ENCODE peak calls at places on chromosome 17, in four cellular contexts. One of them, this sample, is unnamed.

GRCh38 chr17:74351552-74352210 is 10.0 kb downstream of the BTBD17 start:
- DNase-seq in lung: no peak
- DNase-seq in right cardiac atrium: no peak
- DNase-seq in CD4-positive, alpha-beta memory T cell: no peak
- DNase-seq in this sample: no peak

GRCh38 chr17:47882247-47882646 is 13.8 kb upstream of the SP2 start:
- DNase-seq in lung: no peak
- DNase-seq in right cardiac atrium: no peak
- DNase-seq in CD4-positive, alpha-beta memory T cell: no peak
- DNase-seq in this sample: peak; percentile 72

GRCh38 chr17:36495076-36495578 is 8.6 kb downstream of the ZNHIT3 start:
- DNase-seq in lung: no peak
- DNase-seq in right cardiac atrium: no peak
- DNase-seq in CD4-positive, alpha-beta memory T cell: no peak
- DNase-seq in this sample: no peak

GRCh38 chr17:81915331-81915730 is 2.6 kb downstream of the SIRT7 start:
- DNase-seq in lung: no peak
- DNase-seq in right cardiac atrium: no peak
- DNase-seq in CD4-positive, alpha-beta memory T cell: no peak
- DNase-seq in this sample: no peak

GRCh38 chr17:16352838-16353701 is at the start of gene CENPV:
- DNase-seq in lung: peak; percentile 40
- DNase-seq in right cardiac atrium: peak; percentile 71
- DNase-seq in CD4-positive, alpha-beta memory T cell: peak; percentile 64
- DNase-seq in this sample: peak; percentile 56

GRCh38 chr17:7977805-7978204 is 24.6 kb upstream of the GUCY2D start:
- DNase-seq in lung: no peak
- DNase-seq in right cardiac atrium: no peak
- DNase-seq in CD4-positive, alpha-beta memory T cell: no peak
- DNase-seq in this sample: no peak

GRCh38 chr17:1399366-1399678 is 700 bp downstream of the YWHAE start:
- DNase-seq in lung: no peak
- DNase-seq in right cardiac atrium: no peak
- DNase-seq in CD4-positive, alpha-beta memory T cell: peak; percentile 63
- DNase-seq in this sample: no peak

GRCh38 chr17:1730345-1731193 is 6.1 kb downstream of the WDR81 start:
- DNase-seq in lung: peak; percentile 66
- DNase-seq in right cardiac atrium: peak; percentile 94
- DNase-seq in CD4-positive, alpha-beta memory T cell: no peak
- DNase-seq in this sample: peak; percentile 52

GRCh38 chr17:42166196-42166763 is 11.5 kb upstream of the RAB5C start:
- DNase-seq in lung: no peak
- DNase-seq in right cardiac atrium: no peak
- DNase-seq in CD4-positive, alpha-beta memory T cell: no peak
- DNase-seq in this sample: no peak

GRCh38 chr17:82332669-82333278 is 792 bp downstream of the SECTM1 start:
- DNase-seq in lung: peak; percentile 67
- DNase-seq in right cardiac atrium: peak; percentile 79
- DNase-seq in CD4-positive, alpha-beta memory T cell: no peak
- DNase-seq in this sample: no peak

GRCh38 chr17:80348551-80349436 is 66.2 kb upstream of the ENDOV start:
- DNase-seq in lung: no peak
- DNase-seq in right cardiac atrium: no peak
- DNase-seq in CD4-positive, alpha-beta memory T cell: no peak
- DNase-seq in this sample: no peak

GRCh38 chr17:80346498-80347275 is 68.3 kb upstream of the ENDOV start:
- DNase-seq in lung: no peak
- DNase-seq in right cardiac atrium: no peak
- DNase-seq in CD4-positive, alpha-beta memory T cell: no peak
- DNase-seq in this sample: no peak

GRCh38 chr17:80345841-80346497 is 69.0 kb upstream of the ENDOV start:
- DNase-seq in lung: no peak
- DNase-seq in right cardiac atrium: no peak
- DNase-seq in CD4-positive, alpha-beta memory T cell: no peak
- DNase-seq in this sample: no peak

GRCh38 chr17:80347948-80348351 is 67.0 kb upstream of the ENDOV start:
- DNase-seq in lung: no peak
- DNase-seq in right cardiac atrium: no peak
- DNase-seq in CD4-positive, alpha-beta memory T cell: no peak
- DNase-seq in this sample: no peak

DNA sequence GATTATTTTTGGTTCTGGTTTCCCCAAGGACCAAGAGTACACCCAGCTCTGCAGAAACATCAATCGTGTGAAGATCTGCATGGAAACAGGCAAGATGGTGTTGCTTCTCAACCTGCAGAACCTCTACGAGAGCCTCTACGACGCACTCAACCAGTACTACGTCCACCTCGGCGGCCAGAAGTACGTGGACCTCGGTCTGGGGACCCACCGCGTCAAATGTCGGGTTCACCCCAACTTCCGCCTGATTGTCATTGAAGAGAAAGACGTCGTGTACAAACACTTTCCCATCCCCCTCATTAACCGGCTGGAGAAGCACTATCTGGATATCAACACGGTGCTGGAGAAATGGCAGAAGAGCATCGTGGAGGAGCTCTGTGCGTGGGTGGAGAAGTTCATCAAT is 67.4 kb upstream of the ENDOV start:
- DNase-seq in lung: no peak
- DNase-seq in right cardiac atrium: no peak
- DNase-seq in CD4-positive, alpha-beta memory T cell: no peak
- DNase-seq in this sample: no peak
- H3K27ac ChIP-seq in lung: no peak overlapping the region
- H3K27ac ChIP-seq in right cardiac atrium: no peak overlapping the region
- H3K27ac ChIP-seq in CD4-positive, alpha-beta memory T cell: no peak overlapping the region
- H3K27ac ChIP-seq in this sample: no peak overlapping the region

GRCh38 chr17:45431531-45432404 is 902 bp downstream of the ARHGAP27 start:
- DNase-seq in lung: peak; percentile 91
- DNase-seq in right cardiac atrium: peak; percentile 88
- DNase-seq in CD4-positive, alpha-beta memory T cell: peak; percentile 83
- DNase-seq in this sample: peak; percentile 96

GRCh38 chr17:45435481-45435880 is 2.8 kb upstream of the ARHGAP27 start:
- DNase-seq in lung: no peak
- DNase-seq in right cardiac atrium: no peak
- DNase-seq in CD4-positive, alpha-beta memory T cell: no peak
- DNase-seq in this sample: no peak

GRCh38 chr17:45430738-45431530 is 1.7 kb downstream of the ARHGAP27 start:
- DNase-seq in lung: peak; percentile 81
- DNase-seq in right cardiac atrium: no peak
- DNase-seq in CD4-positive, alpha-beta memory T cell: peak; percentile 51
- DNase-seq in this sample: peak; percentile 75

GRCh38 chr17:45432405-45433113 is at the start of gene ARHGAP27:
- DNase-seq in lung: peak; percentile 69
- DNase-seq in right cardiac atrium: peak; percentile 89
- DNase-seq in CD4-positive, alpha-beta memory T cell: no peak
- DNase-seq in this sample: peak; percentile 77

DNA sequence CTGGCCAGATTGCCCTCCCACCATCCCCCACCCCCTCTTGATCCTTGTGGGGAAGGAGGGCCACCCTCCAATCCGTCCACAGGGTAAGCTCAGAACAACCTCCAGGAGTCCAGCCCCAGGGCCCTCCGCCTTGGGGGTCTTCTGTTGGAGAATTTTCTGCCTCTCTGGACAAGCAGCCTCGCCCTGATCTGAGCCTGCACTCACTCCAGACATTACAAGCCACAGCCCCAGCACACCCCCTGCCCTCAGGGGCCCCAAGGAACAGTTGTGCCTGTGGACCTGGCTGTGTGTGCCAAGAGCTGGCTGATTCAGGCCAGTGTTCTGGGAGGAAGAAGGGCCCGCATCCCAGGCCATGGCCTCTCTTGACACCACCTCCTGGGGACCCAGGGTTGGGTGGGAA is 466 bp upstream of the ARHGAP27 start:
- DNase-seq in lung: no peak
- DNase-seq in right cardiac atrium: no peak
- DNase-seq in CD4-positive, alpha-beta memory T cell: no peak
- DNase-seq in this sample: no peak
- H3K27ac ChIP-seq in lung: peak overlapping the region; percentile 72
- H3K27ac ChIP-seq in right cardiac atrium: peak overlapping the region; percentile 2
- H3K27ac ChIP-seq in CD4-positive, alpha-beta memory T cell: no peak overlapping the region
- H3K27ac ChIP-seq in this sample: peak overlapping the region; percentile 89

GRCh38 chr17:50275279-50275678 is 1.0 kb downstream of the TMEM92 start:
- DNase-seq in lung: no peak
- DNase-seq in right cardiac atrium: no peak
- DNase-seq in CD4-positive, alpha-beta memory T cell: no peak
- DNase-seq in this sample: no peak
- H3K27ac ChIP-seq in lung: no peak overlapping the region
- H3K27ac ChIP-seq in right cardiac atrium: no peak overlapping the region
- H3K27ac ChIP-seq in CD4-positive, alpha-beta memory T cell: no peak overlapping the region
- H3K27ac ChIP-seq in this sample: no peak overlapping the region

GRCh38 chr17:67438669-67439068 is 61.6 kb downstream of the PITPNC1 start:
- DNase-seq in lung: no peak
- DNase-seq in right cardiac atrium: no peak
- DNase-seq in CD4-positive, alpha-beta memory T cell: no peak
- DNase-seq in this sample: no peak

GRCh38 chr17:67431210-67432015 is 54.3 kb downstream of the PITPNC1 start:
- DNase-seq in lung: no peak
- DNase-seq in right cardiac atrium: no peak
- DNase-seq in CD4-positive, alpha-beta memory T cell: no peak
- DNase-seq in this sample: no peak

GRCh38 chr17:67434061-67434525 is 57.0 kb downstream of the PITPNC1 start:
- DNase-seq in lung: peak; percentile 36
- DNase-seq in right cardiac atrium: peak; percentile 74
- DNase-seq in CD4-positive, alpha-beta memory T cell: peak; percentile 87
- DNase-seq in this sample: no peak

GRCh38 chr17:67433248-67433924 is 56.3 kb downstream of the PITPNC1 start:
- DNase-seq in lung: no peak
- DNase-seq in right cardiac atrium: no peak
- DNase-seq in CD4-positive, alpha-beta memory T cell: no peak
- DNase-seq in this sample: no peak

DNA sequence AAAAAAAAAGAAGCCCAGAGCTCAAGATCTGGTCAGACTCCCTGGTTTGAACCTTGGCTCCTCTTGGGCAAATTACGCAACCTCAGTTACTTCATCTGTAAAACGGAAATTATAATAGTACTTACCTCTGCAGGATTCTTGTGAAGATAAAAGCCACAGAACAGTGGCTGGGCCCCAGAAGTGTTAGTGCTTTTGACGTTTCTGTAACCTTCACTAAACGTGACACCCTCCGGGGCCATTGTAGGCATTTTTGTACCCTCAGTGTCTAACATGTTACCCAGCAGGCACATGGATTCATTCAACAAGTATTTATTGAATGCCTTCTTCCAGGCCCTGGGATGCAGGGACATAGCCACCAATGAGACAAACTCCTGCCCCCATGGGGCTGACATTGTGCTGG is 58.0 kb downstream of the PITPNC1 start:
- DNase-seq in lung: no peak
- DNase-seq in right cardiac atrium: no peak
- DNase-seq in CD4-positive, alpha-beta memory T cell: peak; percentile 82
- DNase-seq in this sample: no peak
- H3K27ac ChIP-seq in lung: no peak overlapping the region
- H3K27ac ChIP-seq in right cardiac atrium: peak overlapping the region; percentile 4
- H3K27ac ChIP-seq in CD4-positive, alpha-beta memory T cell: peak overlapping the region; percentile 38
- H3K27ac ChIP-seq in this sample: peak overlapping the region; percentile 4

GRCh38 chr17:57512258-57512657 is 232.8 kb downstream of the CCDC182 start:
- DNase-seq in lung: no peak
- DNase-seq in right cardiac atrium: no peak
- DNase-seq in CD4-positive, alpha-beta memory T cell: no peak
- DNase-seq in this sample: no peak
- H3K27ac ChIP-seq in lung: no peak overlapping the region
- H3K27ac ChIP-seq in right cardiac atrium: no peak overlapping the region
- H3K27ac ChIP-seq in CD4-positive, alpha-beta memory T cell: no peak overlapping the region
- H3K27ac ChIP-seq in this sample: no peak overlapping the region

GRCh38 chr17:65099941-65100315 is 37.2 kb upstream of the RGS9 start:
- DNase-seq in lung: no peak
- DNase-seq in right cardiac atrium: no peak
- DNase-seq in CD4-positive, alpha-beta memory T cell: peak; percentile 79
- DNase-seq in this sample: peak; percentile 48
- H3K27ac ChIP-seq in lung: peak overlapping the region; percentile 85
- H3K27ac ChIP-seq in right cardiac atrium: no peak overlapping the region
- H3K27ac ChIP-seq in CD4-positive, alpha-beta memory T cell: peak overlapping the region; percentile 61
- H3K27ac ChIP-seq in this sample: peak overlapping the region; percentile 72

DNA sequence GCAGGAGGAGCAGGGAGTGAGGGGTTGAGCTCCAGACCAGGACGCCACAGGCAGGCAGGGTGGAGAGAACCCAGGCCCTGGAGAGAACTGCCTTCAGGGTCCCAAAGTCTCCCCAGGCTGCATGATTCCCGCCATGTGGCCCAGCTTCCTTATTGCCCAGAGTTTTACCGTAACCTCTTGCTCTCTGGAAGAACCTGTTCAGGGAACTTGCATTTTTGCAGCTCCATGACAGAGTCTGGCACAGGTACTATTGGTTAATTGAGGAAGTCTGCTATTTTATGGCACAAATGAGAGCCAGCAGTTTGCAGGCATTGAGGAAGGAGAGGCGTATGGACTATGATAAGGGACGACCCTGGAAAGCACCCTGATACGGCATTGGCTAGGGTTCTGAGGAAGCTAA is 11.6 kb upstream of the NOS2 start:
- DNase-seq in lung: no peak
- DNase-seq in right cardiac atrium: no peak
- DNase-seq in CD4-positive, alpha-beta memory T cell: no peak
- DNase-seq in this sample: peak; percentile 84
- H3K27ac ChIP-seq in lung: no peak overlapping the region
- H3K27ac ChIP-seq in right cardiac atrium: no peak overlapping the region
- H3K27ac ChIP-seq in CD4-positive, alpha-beta memory T cell: no peak overlapping the region
- H3K27ac ChIP-seq in this sample: peak overlapping the region; percentile 72

DNA sequence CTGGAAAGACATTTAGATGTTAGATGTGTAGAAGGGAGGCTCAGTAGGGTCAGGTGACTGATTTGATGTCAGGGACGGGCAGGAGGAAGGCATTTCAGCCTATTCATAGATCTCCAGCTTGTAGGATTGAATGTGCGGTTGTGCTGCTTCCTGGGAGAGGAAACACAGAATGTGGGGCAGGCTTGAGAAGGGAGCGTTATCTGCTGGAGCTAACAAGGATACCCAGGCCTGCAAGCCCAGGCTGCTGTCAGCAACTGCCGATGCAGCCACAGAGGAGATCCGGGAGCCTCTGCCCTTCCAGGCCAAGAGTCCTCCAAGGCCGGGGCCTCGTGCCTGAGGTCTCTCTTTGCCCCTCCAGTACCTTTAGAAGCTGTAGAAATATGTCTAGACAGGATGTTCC is 205.6 kb downstream of the SPECC1 start:
- DNase-seq in lung: no peak
- DNase-seq in right cardiac atrium: no peak
- DNase-seq in CD4-positive, alpha-beta memory T cell: no peak
- DNase-seq in this sample: no peak
- H3K27ac ChIP-seq in lung: no peak overlapping the region
- H3K27ac ChIP-seq in right cardiac atrium: no peak overlapping the region
- H3K27ac ChIP-seq in CD4-positive, alpha-beta memory T cell: no peak overlapping the region
- H3K27ac ChIP-seq in this sample: no peak overlapping the region

GRCh38 chr17:21296097-21297025 is 11.8 kb downstream of the MAP2K3 start:
- DNase-seq in lung: no peak
- DNase-seq in right cardiac atrium: no peak
- DNase-seq in CD4-positive, alpha-beta memory T cell: peak; percentile 43
- DNase-seq in this sample: no peak
- H3K27ac ChIP-seq in lung: no peak overlapping the region
- H3K27ac ChIP-seq in right cardiac atrium: no peak overlapping the region
- H3K27ac ChIP-seq in CD4-positive, alpha-beta memory T cell: no peak overlapping the region
- H3K27ac ChIP-seq in this sample: no peak overlapping the region

This sample was measured in colonic mucosa.